ENCODE peak calls at places on chromosomes 1 and 21, in nine cellular contexts. Q is CD8-positive, alpha-beta memory T cell; E is heart right ventricle; A is skeletal muscle cell; N is body of pancreas; Y is AG10803; O is fibroblast of lung; Z is kidney epithelial cell; R is cardiac muscle cell. K is an unnamed sample.
A peak's percentile ranks its signal among the peaks of the same experiment; 100 is the strongest.

GRCh38 chr1:13469343-13469742 is 44.5 kb downstream of the LRRC38 start:
- DNase-seq in E (no peak), N (no peak), Q (no peak), O (no peak), A (no peak), Y (no peak), Z (no peak), R (no peak), K (peak; percentile 2)

GRCh38 chr1:56709269-56709880 is 64.3 kb downstream of the PRKAA2 start:
- DNase-seq in R (peak; percentile 71), O (peak; percentile 51), Z (no peak), N (no peak), E (no peak), Q (no peak), A (peak; percentile 14), Y (peak; percentile 67), K (peak; percentile 81)

GRCh38 chr21:45499970-45500575 is 42.2 kb downstream of the SLC19A1 start:
- DNase-seq in A (no peak), N (no peak), Z (no peak), R (no peak), O (no peak), Y (no peak), Q (no peak), E (no peak), K (no peak)

GRCh38 chr21:14548751-14549150 is 2.6 kb upstream of the SAMSN1 start:
- DNase-seq in E (no peak), N (no peak), O (no peak), A (no peak), Y (no peak), R (no peak), Z (no peak), Q (no peak), K (no peak)

GRCh38 chr1:201556841-201557571 is 18.1 kb downstream of the NAV1 start:
- DNase-seq in A (no peak), O (peak; percentile 77), R (no peak), Z (no peak), N (no peak), Y (peak; percentile 71), Q (no peak), E (no peak), K (peak; percentile 30)

GRCh38 chr1:179591592-179592580 is at the start of gene TDRD5:
- DNase-seq in N (peak; percentile 49), A (no peak), O (no peak), E (no peak), R (peak; percentile 18), Z (no peak), Y (no peak), Q (no peak), K (no peak)

GRCh38 chr1:106268070-106268469 is 788.4 kb upstream of the PRMT6 start:
- DNase-seq in E (no peak), Q (no peak), Z (no peak), Y (no peak), A (no peak), R (peak; percentile 33), N (no peak), O (peak; percentile 5), K (no peak)

GRCh38 chr1:80023366-80023765 is 1016.8 kb upstream of the ADGRL4 start:
- DNase-seq in Y (peak; percentile 15), R (no peak), A (no peak), O (peak; percentile 22), Q (no peak), N (no peak), E (no peak), Z (no peak), K (no peak)

GRCh38 chr1:202107321-202107761 is 15.4 kb upstream of the GPR37L1 start:
- DNase-seq in E (peak; percentile 79), Q (no peak), Y (no peak), N (peak; percentile 97), Z (no peak), R (no peak), A (no peak), O (no peak), K (no peak)

GRCh38 chr1:118338991-118339390 is 154.0 kb upstream of the SPAG17 start:
- DNase-seq in O (peak; percentile 48), Y (peak; percentile 65), E (no peak), N (no peak), A (no peak), R (no peak), Z (no peak), Q (no peak), K (peak; percentile 21)

GRCh38 chr1:56911098-56911497 is 54.7 kb downstream of the C8B start:
- DNase-seq in R (no peak), N (no peak), A (no peak), Y (peak; percentile 72), O (peak; percentile 46), E (no peak), Z (no peak), Q (no peak), K (peak; percentile 53)

DNA sequence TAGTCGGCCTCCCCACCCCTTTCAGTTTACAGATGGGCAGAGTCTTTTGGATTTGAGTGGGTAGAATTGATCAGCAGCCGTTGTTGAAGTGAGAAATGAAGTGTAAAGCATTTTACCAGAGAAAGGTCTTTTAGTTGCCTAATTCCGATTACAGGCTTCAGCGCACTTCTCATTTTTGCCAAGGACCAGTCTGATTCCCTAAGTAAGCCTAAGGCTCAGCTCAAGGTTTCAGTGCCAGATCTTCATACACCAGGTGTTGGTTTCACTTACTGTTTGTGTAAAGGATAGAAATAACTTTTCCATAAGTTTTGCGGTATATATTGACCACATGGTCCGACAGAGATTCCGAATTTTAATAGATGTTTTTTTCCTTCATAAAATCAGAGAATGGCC is 83.9 kb upstream of the BMP8A start:
- DNase-seq in E (no peak), O (peak; percentile 41), R (no peak), Q (no peak), N (no peak), Y (no peak), A (no peak), Z (no peak), K (no peak)
- H3K4me3 ChIP-seq in E (peak overlapping the region; percentile 76), O (peak overlapping the region; percentile 72), R (no peak overlapping the region), Q (no peak overlapping the region), N (no peak overlapping the region), Y (no peak overlapping the region), A (peak overlapping the region; percentile 68), Z (no peak overlapping the region), K (peak overlapping the region; percentile 74)

GRCh38 chr21:44304041-44304738 is 4.3 kb downstream of the PFKL start:
- DNase-seq in E (no peak), R (no peak), Z (no peak), Y (no peak), N (no peak), A (no peak), O (no peak), Q (no peak), K (no peak)

GRCh38 chr21:44301093-44301492 is 1.2 kb downstream of the PFKL start:
- DNase-seq in N (no peak), A (no peak), Y (no peak), Z (no peak), Q (no peak), R (no peak), E (no peak), O (no peak), K (no peak)

GRCh38 chr21:44300262-44300959 is 558 bp downstream of the PFKL start:
- DNase-seq in A (no peak), R (peak; percentile 71), E (peak; percentile 74), Z (no peak), Q (peak; percentile 62), N (peak; percentile 71), O (peak; percentile 45), Y (peak; percentile 45), K (peak; percentile 22)

GRCh38 chr21:44303490-44303981 is 3.7 kb downstream of the PFKL start:
- DNase-seq in O (no peak), Y (no peak), R (no peak), E (no peak), A (no peak), Q (no peak), N (no peak), Z (peak; percentile 55), K (no peak)

GRCh38 chr21:44301961-44302406 is 2.1 kb downstream of the PFKL start:
- DNase-seq in R (no peak), N (no peak), A (no peak), Y (no peak), O (no peak), Z (no peak), E (no peak), Q (no peak), K (no peak)
- H3K4me3 ChIP-seq in R (no peak overlapping the region), N (no peak overlapping the region), A (no peak overlapping the region), Y (no peak overlapping the region), O (no peak overlapping the region), Z (no peak overlapping the region), E (no peak overlapping the region), Q (no peak overlapping the region), K (no peak overlapping the region)

DNA sequence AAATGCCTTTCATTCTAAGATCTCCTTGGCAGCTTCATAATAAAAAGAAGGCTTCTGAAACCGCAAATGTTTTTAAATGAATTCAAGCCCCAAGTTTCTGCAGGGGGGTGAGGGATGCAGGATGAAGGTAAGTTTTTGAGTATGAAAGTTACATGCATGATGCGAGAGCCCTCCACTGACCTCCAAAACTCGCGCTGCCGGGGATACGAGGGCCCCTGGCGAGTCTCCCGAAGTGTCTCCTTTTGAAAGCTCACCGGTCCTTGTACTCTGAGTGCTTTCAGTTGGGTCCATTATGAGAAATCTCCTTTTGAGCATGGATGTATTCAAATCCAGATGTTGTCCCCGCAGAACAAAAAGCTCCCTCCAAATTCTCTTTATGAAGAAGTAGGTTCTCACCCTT is 18.9 kb upstream of the ZC3H12A start:
- DNase-seq in N (no peak), R (no peak), O (no peak), A (no peak), Q (no peak), Z (no peak), Y (no peak), E (no peak), K (no peak)
- H3K4me3 ChIP-seq in N (no peak overlapping the region), R (no peak overlapping the region), O (no peak overlapping the region), A (no peak overlapping the region), Q (no peak overlapping the region), Z (no peak overlapping the region), Y (no peak overlapping the region), E (no peak overlapping the region), K (no peak overlapping the region)

GRCh38 chr1:25222606-25223005 is 9.7 kb downstream of the SYF2 start:
- DNase-seq in Z (no peak), A (no peak), Y (no peak), N (no peak), R (no peak), Q (no peak), O (no peak), E (no peak), K (no peak)

GRCh38 chr1:25223471-25223870 is 8.8 kb downstream of the SYF2 start:
- DNase-seq in Y (peak; percentile 43), A (no peak), E (no peak), Q (no peak), O (peak; percentile 42), N (no peak), Z (no peak), R (no peak), K (peak; percentile 30)

GRCh38 chr1:25219661-25220251 is 12.5 kb downstream of the SYF2 start:
- DNase-seq in R (no peak), Q (no peak), N (no peak), A (no peak), E (no peak), Y (no peak), O (no peak), Z (no peak), K (no peak)

GRCh38 chr1:25217598-25218232 is 14.6 kb downstream of the SYF2 start:
- DNase-seq in O (no peak), R (no peak), A (no peak), Y (no peak), N (no peak), Z (no peak), E (no peak), Q (no peak), K (no peak)

DNA sequence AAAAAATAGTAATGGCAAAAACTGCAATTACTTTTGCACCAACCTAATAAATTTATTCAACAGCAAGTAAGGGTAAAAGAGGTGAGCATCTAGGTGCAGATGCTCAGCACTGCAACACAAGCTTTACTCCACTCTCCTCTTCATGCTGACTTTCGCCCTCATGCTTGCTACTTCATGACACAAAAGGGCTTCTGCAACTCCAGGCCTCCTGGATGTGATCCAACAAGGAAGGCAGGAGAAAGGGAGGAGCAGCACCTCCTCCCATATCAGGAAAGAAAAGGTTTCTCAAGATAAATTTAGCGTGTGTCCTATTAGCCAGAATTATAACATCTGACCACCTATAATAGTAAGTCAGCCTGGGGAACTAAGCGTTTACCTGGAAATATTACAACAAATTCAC is 11.6 kb downstream of the SYF2 start:
- DNase-seq in Y (no peak), E (no peak), N (no peak), A (no peak), R (no peak), O (no peak), Z (no peak), Q (no peak), K (no peak)
- H3K4me3 ChIP-seq in Y (no peak overlapping the region), E (no peak overlapping the region), N (no peak overlapping the region), A (no peak overlapping the region), R (no peak overlapping the region), O (no peak overlapping the region), Z (no peak overlapping the region), Q (no peak overlapping the region), K (no peak overlapping the region)